ENCODE peak calls at places on chromosomes 13 and 19, in seven cellular contexts. W, I, R, F, H, G and B are unnamed samples.
A peak's percentile ranks its signal among the peaks of the same experiment; 100 is the strongest.

GRCh38 chr19:31658993-31659896 is 310.0 kb upstream of the TSHZ3 start:
- DNase-seq in W (no peak), I (no peak), R (no peak), F (no peak), H (no peak), G (no peak), B (no peak)

GRCh38 chr19:55537741-55538111 is 793 bp upstream of the SBK2 start:
- DNase-seq in W (no peak), I (no peak), R (no peak), F (no peak), H (no peak), G (no peak), B (no peak)

GRCh38 chr13:45683701-45684100 is 18.4 kb upstream of the CBY2 start:
- DNase-seq in W (no peak), I (no peak), R (no peak), F (no peak), H (no peak), G (no peak), B (no peak)

GRCh38 chr19:15244808-15245207 is 12.6 kb upstream of the EPHX3 start:
- DNase-seq in W (no peak), I (no peak), R (no peak), F (no peak), H (no peak), G (no peak), B (no peak)

GRCh38 chr13:77139311-77139710 is 112.4 kb upstream of the FBXL3 start:
- DNase-seq in W (no peak), I (no peak), R (no peak), F (no peak), H (no peak), G (no peak), B (no peak)

GRCh38 chr19:13025819-13026477 is 30.7 kb downstream of the NFIX start:
- DNase-seq in W (no peak), I (no peak), R (no peak), F (no peak), H (no peak), G (no peak), B (no peak)

GRCh38 chr13:91144054-91144453 is 203.4 kb upstream of the MIR17HG start:
- DNase-seq in W (no peak), I (no peak), R (no peak), F (no peak), H (no peak), G (no peak), B (no peak)

GRCh38 chr19:2207991-2208860 is 27.9 kb downstream of the PLEKHJ1 start:
- DNase-seq in W (peak; percentile 79), I (peak; percentile 12), R (no peak), F (no peak), H (no peak), G (no peak), B (no peak)

GRCh38 chr13:29908411-29908810 is 58.0 kb upstream of the UBL3 start:
- DNase-seq in W (no peak), I (no peak), R (no peak), F (no peak), H (no peak), G (no peak), B (no peak)
- H3K27ac ChIP-seq in W (no peak overlapping the region), I (no peak overlapping the region), R (no peak overlapping the region), F (no peak overlapping the region), H (no peak overlapping the region), G (no peak overlapping the region), B (no peak overlapping the region)

DNA sequence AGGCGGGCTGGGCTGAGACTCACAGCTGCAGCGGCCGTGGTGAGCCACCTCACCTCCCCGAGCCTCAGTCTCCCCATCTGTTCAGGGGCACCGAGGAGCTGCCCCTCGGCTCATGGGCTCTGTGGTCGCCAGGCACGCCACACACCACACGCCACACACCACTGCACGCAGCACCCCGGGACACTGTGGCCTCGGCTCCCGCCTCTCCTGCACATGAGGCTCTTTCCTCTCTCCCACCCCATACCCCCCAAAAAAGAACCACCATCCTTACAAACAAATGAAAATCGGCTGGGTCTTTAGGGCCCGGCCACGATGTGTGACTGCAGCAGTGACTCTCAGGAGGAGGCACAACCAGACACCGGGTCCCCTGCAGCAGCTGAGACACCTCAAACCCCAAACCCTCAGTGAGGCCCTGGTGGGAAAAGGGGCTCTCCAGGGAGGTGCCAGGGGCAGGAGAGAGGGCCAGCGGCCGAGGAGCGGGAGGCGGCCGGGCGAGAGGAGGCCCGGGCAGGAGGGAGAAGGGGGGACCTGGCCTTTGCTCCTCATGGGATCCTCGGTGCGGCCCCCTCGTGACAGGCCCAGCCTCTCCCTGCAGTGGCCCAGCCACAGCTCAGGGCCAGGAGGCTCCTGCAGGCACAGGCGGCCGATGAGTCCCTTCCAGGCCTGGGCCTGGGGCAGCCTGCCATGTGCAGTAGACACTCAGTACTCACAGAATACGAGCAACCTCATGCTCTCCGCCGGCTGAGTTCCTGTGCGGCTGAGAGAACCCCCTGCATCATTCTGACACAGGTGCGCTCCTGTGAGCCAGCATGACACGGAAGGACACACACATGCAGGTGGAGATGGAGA is 66.3 kb downstream of the RASA3 start:
- DNase-seq in W (no peak), I (no peak), R (no peak), F (no peak), H (peak; percentile 74), G (peak; percentile 51), B (no peak)
- H3K4me3 ChIP-seq in W (no peak overlapping the region), I (peak overlapping the region; percentile 70), R (peak overlapping the region; percentile 20), F (no peak overlapping the region), H (no peak overlapping the region), G (peak overlapping the region; percentile 44), B (peak overlapping the region; percentile 71)

GRCh38 chr13:110831437-110832204 is 83.2 kb downstream of the ANKRD10 start:
- DNase-seq in W (no peak), I (no peak), R (no peak), F (no peak), H (no peak), G (no peak), B (no peak)
- H3K27ac ChIP-seq in W (no peak overlapping the region), I (no peak overlapping the region), R (no peak overlapping the region), F (no peak overlapping the region), H (no peak overlapping the region), G (no peak overlapping the region), B (no peak overlapping the region)

GRCh38 chr19:30446844-30447243 is 74.7 kb downstream of the ZNF536 start:
- DNase-seq in W (no peak), I (no peak), R (no peak), F (no peak), H (no peak), G (no peak), B (no peak)
- H3K4me3 ChIP-seq in W (no peak overlapping the region), I (no peak overlapping the region), R (no peak overlapping the region), F (no peak overlapping the region), H (no peak overlapping the region), G (no peak overlapping the region), B (no peak overlapping the region)